ENCODE peak calls at places on chromosomes 2 and 18, in four cellular contexts. One of them, this sample, is unnamed.

GRCh38 chr2:129771606-129772598 is 207.6 kb upstream of the RAB6C start:
- ATAC-seq in A549: no peak
- ATAC-seq in PC-3: no peak
- ATAC-seq in right cardiac atrium: no peak
- ATAC-seq in this sample: no peak

GRCh38 chr2:203948733-203949132 is 12.2 kb downstream of the ICOS start:
- ATAC-seq in PC-3: no peak
- ATAC-seq in A549: no peak
- ATAC-seq in right cardiac atrium: no peak
- ATAC-seq in this sample: no peak

GRCh38 chr2:65186093-65186868 is 41.4 kb upstream of the ACTR2 start:
- ATAC-seq in PC-3: peak
- ATAC-seq in right cardiac atrium: peak
- ATAC-seq in A549: no peak
- ATAC-seq in this sample: no peak

GRCh38 chr2:167331636-167332232 is 443.5 kb downstream of the XIRP2 start:
- ATAC-seq in A549: no peak
- ATAC-seq in right cardiac atrium: no peak
- ATAC-seq in PC-3: peak
- ATAC-seq in this sample: no peak

GRCh38 chr2:113178891-113179290 is 5.1 kb downstream of the PSD4 start:
- ATAC-seq in A549: no peak
- ATAC-seq in PC-3: no peak
- ATAC-seq in right cardiac atrium: no peak
- ATAC-seq in this sample: no peak

GRCh38 chr2:120899373-120899772 is 163.7 kb downstream of the GLI2 start:
- ATAC-seq in PC-3: no peak
- ATAC-seq in A549: no peak
- ATAC-seq in right cardiac atrium: peak
- ATAC-seq in this sample: peak

GRCh38 chr2:46339676-46340459 is 42.7 kb downstream of the EPAS1 start:
- ATAC-seq in A549: no peak
- ATAC-seq in PC-3: no peak
- ATAC-seq in right cardiac atrium: peak
- ATAC-seq in this sample: peak

GRCh38 chr2:107412981-107413380 is 413.7 kb upstream of the RGPD4 start:
- ATAC-seq in A549: no peak
- ATAC-seq in PC-3: no peak
- ATAC-seq in right cardiac atrium: peak
- ATAC-seq in this sample: peak

GRCh38 chr2:230305416-230306275 is 21.3 kb upstream of the SP140L start:
- ATAC-seq in right cardiac atrium: no peak
- ATAC-seq in A549: peak
- ATAC-seq in PC-3: no peak
- ATAC-seq in this sample: no peak

GRCh38 chr18:39795350-39795749 is 2159.7 kb upstream of the PIK3C3 start:
- ATAC-seq in PC-3: no peak
- ATAC-seq in right cardiac atrium: no peak
- ATAC-seq in A549: no peak
- ATAC-seq in this sample: no peak

GRCh38 chr2:168727904-168728470 is 74.5 kb upstream of the NOSTRIN start:
- ATAC-seq in PC-3: no peak
- ATAC-seq in right cardiac atrium: no peak
- ATAC-seq in A549: no peak
- ATAC-seq in this sample: no peak

GRCh38 chr2:45992021-45992745 is 305.0 kb upstream of the EPAS1 start:
- ATAC-seq in right cardiac atrium: peak
- ATAC-seq in PC-3: peak
- ATAC-seq in A549: peak
- ATAC-seq in this sample: peak

GRCh38 chr2:106885326-106885725 is 641 bp downstream of the ST6GAL2 start:
- ATAC-seq in right cardiac atrium: no peak
- ATAC-seq in A549: no peak
- ATAC-seq in PC-3: peak
- ATAC-seq in this sample: no peak

GRCh38 chr2:141440072-141440635 is 690.7 kb downstream of the LRP1B start:
- ATAC-seq in PC-3: no peak
- ATAC-seq in A549: no peak
- ATAC-seq in right cardiac atrium: no peak
- ATAC-seq in this sample: no peak

GRCh38 chr2:7430421-7430868 is 513.2 kb downstream of the RNF144A start:
- ATAC-seq in A549: no peak
- ATAC-seq in right cardiac atrium: no peak
- ATAC-seq in PC-3: no peak
- ATAC-seq in this sample: no peak

GRCh38 chr2:69931832-69932595 is 17.1 kb downstream of the MXD1 start:
- ATAC-seq in A549: no peak
- ATAC-seq in PC-3: peak
- ATAC-seq in right cardiac atrium: no peak
- ATAC-seq in this sample: no peak

GRCh38 chr2:118973542-118973951 is 31.6 kb downstream of the MARCO start:
- ATAC-seq in right cardiac atrium: peak
- ATAC-seq in A549: no peak
- ATAC-seq in PC-3: no peak
- ATAC-seq in this sample: peak

GRCh38 chr2:64115808-64116598 is 28.2 kb downstream of the PELI1 start:
- ATAC-seq in PC-3: no peak
- ATAC-seq in A549: no peak
- ATAC-seq in right cardiac atrium: peak
- ATAC-seq in this sample: no peak
- H3K4me3 ChIP-seq in PC-3: no peak
- H3K4me3 ChIP-seq in A549: no peak
- H3K4me3 ChIP-seq in right cardiac atrium: no peak
- H3K4me3 ChIP-seq in this sample: no peak

DNA sequence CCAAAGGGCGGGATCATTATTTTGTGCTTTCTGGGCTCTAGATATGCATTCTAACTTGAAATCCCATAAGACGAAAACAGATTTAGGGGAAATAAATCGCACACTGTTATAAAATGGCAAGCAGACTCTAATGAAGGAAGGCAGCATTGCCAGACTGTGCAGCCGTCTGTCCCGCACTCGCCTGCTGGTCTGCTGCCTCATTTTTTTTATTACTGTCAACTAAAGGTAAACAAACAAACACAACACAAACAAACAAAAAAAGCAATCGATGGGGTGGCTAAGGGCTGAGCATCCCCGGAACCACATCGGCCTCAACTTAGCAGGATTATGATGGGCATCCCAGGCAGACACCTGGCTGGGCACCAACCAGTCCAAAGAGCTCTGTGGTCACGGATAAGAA is 24.3 kb downstream of the ZNF521 start:
- ATAC-seq in right cardiac atrium: no peak
- ATAC-seq in PC-3: peak
- ATAC-seq in A549: no peak
- ATAC-seq in this sample: no peak
- H3K4me3 ChIP-seq in right cardiac atrium: no peak
- H3K4me3 ChIP-seq in PC-3: no peak
- H3K4me3 ChIP-seq in A549: no peak
- H3K4me3 ChIP-seq in this sample: no peak

DNA sequence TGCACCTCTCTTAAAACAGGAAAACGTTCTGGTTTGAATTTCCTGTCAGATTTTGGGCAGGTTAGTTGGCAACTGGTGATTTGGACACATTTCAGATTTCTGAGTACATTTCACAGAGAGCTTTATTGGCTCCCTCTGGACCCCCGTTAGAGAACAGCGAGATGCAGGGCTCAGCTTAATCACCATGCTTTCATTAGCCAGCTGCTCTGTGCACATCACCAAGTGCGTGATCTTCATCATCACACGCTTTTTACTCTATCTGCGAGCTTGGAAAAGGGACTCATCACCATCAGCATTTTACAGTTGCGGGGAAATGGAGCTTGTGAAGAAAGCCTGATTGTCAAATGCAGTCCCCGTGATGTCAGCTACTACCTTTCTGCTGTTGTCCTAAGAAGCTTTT is 88.5 kb downstream of the CDC42EP3 start:
- ATAC-seq in PC-3: no peak
- ATAC-seq in A549: no peak
- ATAC-seq in right cardiac atrium: no peak
- ATAC-seq in this sample: no peak
- H3K4me3 ChIP-seq in PC-3: no peak
- H3K4me3 ChIP-seq in A549: no peak
- H3K4me3 ChIP-seq in right cardiac atrium: no peak
- H3K4me3 ChIP-seq in this sample: no peak

GRCh38 chr2:152406119-152406835 is 71.3 kb downstream of the FMNL2 start:
- ATAC-seq in right cardiac atrium: no peak
- ATAC-seq in A549: no peak
- ATAC-seq in PC-3: no peak
- ATAC-seq in this sample: no peak

GRCh38 chr2:152407204-152407721 is 72.3 kb downstream of the FMNL2 start:
- ATAC-seq in A549: peak
- ATAC-seq in PC-3: no peak
- ATAC-seq in right cardiac atrium: peak
- ATAC-seq in this sample: no peak

GRCh38 chr2:152407806-152408205 is 72.8 kb downstream of the FMNL2 start:
- ATAC-seq in A549: no peak
- ATAC-seq in PC-3: no peak
- ATAC-seq in right cardiac atrium: no peak
- ATAC-seq in this sample: no peak

GRCh38 chr2:152405206-152406118 is 70.5 kb downstream of the FMNL2 start:
- ATAC-seq in A549: peak
- ATAC-seq in PC-3: peak
- ATAC-seq in right cardiac atrium: peak
- ATAC-seq in this sample: peak

DNA sequence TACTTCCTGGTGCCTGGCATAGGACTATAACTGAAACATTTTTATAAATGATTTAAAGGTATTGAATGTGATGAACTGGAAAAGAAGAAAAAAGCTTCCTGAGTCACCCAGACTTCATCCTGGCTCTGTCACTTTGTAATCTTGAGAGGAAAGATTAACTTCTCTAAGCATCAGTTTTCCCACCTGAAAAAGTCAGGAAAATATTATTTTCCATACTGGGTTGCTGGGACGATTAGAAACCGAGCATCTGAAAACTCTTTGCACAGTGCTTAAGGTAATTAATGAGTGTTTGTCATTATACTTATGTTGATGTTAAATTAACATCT is 71.8 kb downstream of the FMNL2 start:
- ATAC-seq in right cardiac atrium: no peak
- ATAC-seq in A549: no peak
- ATAC-seq in PC-3: no peak
- ATAC-seq in this sample: no peak
- H3K4me3 ChIP-seq in right cardiac atrium: peak
- H3K4me3 ChIP-seq in A549: peak
- H3K4me3 ChIP-seq in PC-3: no peak
- H3K4me3 ChIP-seq in this sample: peak

This sample was measured in gastroesophageal sphincter.